ENCODE peak calls at places on chromosome 19, in five cellular contexts. T is heart right ventricle, N is fibroblast of lung, A is H7, Q is NT2/D1. X is an unnamed sample.

GRCh38 chr19:14328406-14328805 is 52.8 kb upstream of the ADGRE5 start:
- DNase-seq in N (no peak), T (no peak), Q (no peak), A (no peak), X (no peak)

GRCh38 chr19:45090034-45090433 is 2.9 kb upstream of the PPP1R37 start:
- DNase-seq in A (peak; percentile 76), Q (no peak), T (no peak), N (no peak), X (no peak)

GRCh38 chr19:38711726-38712153 is 32.5 kb downstream of the CAPN12 start:
- DNase-seq in A (no peak), T (no peak), N (peak; percentile 95), Q (no peak), X (no peak)

GRCh38 chr19:58317481-58318072 is 9.2 kb upstream of the ZSCAN22 start:
- DNase-seq in N (peak; percentile 66), Q (no peak), T (no peak), A (no peak), X (no peak)

GRCh38 chr19:42528354-42529247 is at the start of gene CEACAM1:
- DNase-seq in T (peak; percentile 51), A (no peak), N (no peak), Q (no peak), X (no peak)

GRCh38 chr19:19434483-19435045 is 29.1 kb downstream of the GATAD2A start:
- DNase-seq in T (peak; percentile 66), N (peak; percentile 59), A (no peak), Q (no peak), X (no peak)

GRCh38 chr19:35845215-35846037 is 6.9 kb downstream of the NPHS1 start:
- DNase-seq in N (no peak), T (no peak), Q (no peak), A (peak; percentile 89), X (peak; percentile 75)

GRCh38 chr19:590396-590745 is 690 bp downstream of the HCN2 start:
- DNase-seq in A (peak; percentile 74), Q (no peak), T (no peak), N (peak; percentile 30), X (no peak)

GRCh38 chr19:34313188-34313587 is 51.8 kb upstream of the GPI start:
- DNase-seq in T (peak; percentile 25), N (peak; percentile 52), A (no peak), Q (no peak), X (no peak)

GRCh38 chr19:35038623-35039512 is 2.7 kb upstream of the HPN start:
- DNase-seq in A (no peak), Q (no peak), N (peak; percentile 34), T (no peak), X (no peak)

GRCh38 chr19:38786572-38787265 is 2.3 kb upstream of the LGALS7B start:
- DNase-seq in T (no peak), Q (no peak), A (no peak), N (no peak), X (no peak)

GRCh38 chr19:58054792-58055482 is 4.1 kb upstream of the ZNF135 start:
- DNase-seq in A (peak; percentile 81), T (peak; percentile 61), Q (no peak), N (peak; percentile 54), X (no peak)

GRCh38 chr19:32104465-32105235 is 240.8 kb upstream of the ZNF507 start:
- DNase-seq in T (no peak), A (no peak), Q (no peak), N (peak; percentile 32), X (peak; percentile 91)

GRCh38 chr19:7897289-7897688 is 6.4 kb upstream of the MAP2K7 start:
- DNase-seq in T (no peak), A (no peak), Q (no peak), N (no peak), X (no peak)

GRCh38 chr19:19627716-19628498 is at the start of gene LPAR2:
- DNase-seq in T (no peak), N (no peak), A (peak; percentile 100), Q (no peak), X (no peak)

GRCh38 chr19:32224371-32225244 is 120.8 kb upstream of the ZNF507 start:
- DNase-seq in N (peak; percentile 42), A (peak; percentile 94), Q (peak; percentile 30), T (peak; percentile 37), X (peak; percentile 77)

GRCh38 chr19:277131-277530 is 14.1 kb downstream of the PLPP2 start:
- DNase-seq in T (no peak), A (peak; percentile 55), Q (no peak), N (no peak), X (no peak)

GRCh38 chr19:57769345-57770131 is at the start of gene ZNF586:
- DNase-seq in N (peak; percentile 93), T (peak; percentile 91), Q (peak; percentile 85), A (peak; percentile 96), X (no peak)

GRCh38 chr19:33267706-33268105 is 34.6 kb downstream of the CEBPA start:
- DNase-seq in A (no peak), N (no peak), T (no peak), Q (no peak), X (no peak)

GRCh38 chr19:7789447-7789846 is 26.4 kb downstream of the CLEC4M start:
- DNase-seq in A (peak; percentile 95), Q (no peak), N (no peak), T (no peak), X (no peak)

GRCh38 chr19:48121909-48122371 is 11.3 kb upstream of the PLA2G4C start:
- DNase-seq in N (no peak), A (no peak), Q (no peak), T (no peak), X (no peak)

GRCh38 chr19:19873381-19873780 is 7.7 kb downstream of the ZNF253 start:
- DNase-seq in T (no peak), Q (no peak), N (no peak), A (no peak), X (no peak)

GRCh38 chr19:21023901-21024300 is 3.4 kb downstream of the ZNF430 start:
- DNase-seq in A (peak; percentile 4), N (peak; percentile 14), Q (no peak), T (no peak), X (no peak)

GRCh38 chr19:4555657-4556561 is 3.6 kb downstream of the SEMA6B start:
- DNase-seq in A (peak; percentile 95), T (no peak), N (no peak), Q (no peak), X (peak; percentile 57)

GRCh38 chr19:43315851-43316250 is 37.6 kb upstream of the CD177 start:
- DNase-seq in N (no peak), T (no peak), Q (no peak), A (no peak), X (no peak)

GRCh38 chr19:19657397-19657783 is 6.1 kb downstream of the ATP13A1 start:
- DNase-seq in N (no peak), A (peak; percentile 15), T (no peak), Q (no peak), X (no peak)

GRCh38 chr19:45782820-45783785 is 813 bp upstream of the DMPK start:
- DNase-seq in T (peak; percentile 84), Q (no peak), A (peak; percentile 79), N (peak; percentile 75), X (no peak)

GRCh38 chr19:45693168-45693788 is 812 bp downstream of the QPCTL start:
- DNase-seq in N (peak; percentile 66), Q (no peak), T (peak; percentile 83), A (peak; percentile 91), X (peak; percentile 73)

GRCh38 chr19:799076-799881 is 2.0 kb downstream of the PTBP1 start:
- DNase-seq in N (peak; percentile 61), T (no peak), Q (no peak), A (peak; percentile 86), X (peak; percentile 30)

GRCh38 chr19:57406516-57407123 is 4.3 kb upstream of the ZNF17 start:
- DNase-seq in T (peak; percentile 56), N (peak; percentile 62), A (peak; percentile 88), Q (peak; percentile 47), X (peak; percentile 76)

GRCh38 chr19:5595129-5595528 is 27.4 kb upstream of the TINCR start:
- DNase-seq in N (no peak), A (no peak), Q (no peak), T (no peak), X (no peak)

GRCh38 chr19:13965926-13966683 is 13.8 kb downstream of the DCAF15 start:
- DNase-seq in N (no peak), Q (no peak), A (no peak), T (no peak), X (no peak)

GRCh38 chr19:51931921-51932320 is 4.6 kb downstream of the ZNF613 start:
- DNase-seq in N (no peak), T (no peak), A (no peak), Q (no peak), X (no peak)

GRCh38 chr19:33175886-33176669 is 18.1 kb upstream of the LRP3 start:
- DNase-seq in N (peak; percentile 33), Q (no peak), A (peak; percentile 79), T (no peak), X (peak; percentile 27)

GRCh38 chr19:37718357-37718756 is 1.2 kb downstream of the ZNF607 start:
- DNase-seq in T (no peak), N (no peak), Q (no peak), A (peak; percentile 51), X (no peak)

GRCh38 chr19:32719611-32720059 is at the start of gene TDRD12:
- DNase-seq in Q (peak; percentile 84), A (peak; percentile 84), N (no peak), T (no peak), X (no peak)

GRCh38 chr19:8655340-8655709 is 24.9 kb downstream of the NFILZ start:
- DNase-seq in A (peak; percentile 54), N (no peak), T (no peak), Q (no peak), X (no peak)

GRCh38 chr19:10776900-10777650 is 58.9 kb downstream of the TMED1 start:
- DNase-seq in N (no peak), Q (no peak), A (no peak), T (no peak), X (no peak)
- H3K4me3 ChIP-seq in N (no peak overlapping the region), Q (no peak overlapping the region), A (no peak overlapping the region), T (no peak overlapping the region), X (no peak overlapping the region)

GRCh38 chr19:2054763-2055162 is 3.7 kb upstream of the MKNK2 start:
- DNase-seq in N (no peak), Q (no peak), T (no peak), A (no peak), X (no peak)

GRCh38 chr19:2057484-2058469 is 6.7 kb upstream of the MKNK2 start:
- DNase-seq in T (no peak), Q (no peak), A (no peak), N (no peak), X (no peak)

GRCh38 chr19:2053601-2054389 is 2.8 kb upstream of the MKNK2 start:
- DNase-seq in A (peak; percentile 23), T (peak; percentile 76), N (peak; percentile 96), Q (no peak), X (no peak)

GRCh38 chr19:2056810-2057192 is 5.8 kb upstream of the MKNK2 start:
- DNase-seq in N (no peak), Q (no peak), T (no peak), A (no peak), X (no peak)

GRCh38 chr19:2055871-2056809 is 5.1 kb upstream of the MKNK2 start:
- DNase-seq in T (peak; percentile 78), N (peak; percentile 87), Q (no peak), A (no peak), X (no peak)
- H3K4me3 ChIP-seq in T (peak overlapping the region; percentile 36), N (no peak overlapping the region), Q (no peak overlapping the region), A (peak overlapping the region; percentile 8), X (no peak overlapping the region)

GRCh38 chr19:55253842-55254624 is 4.8 kb downstream of the PPP6R1 start:
- DNase-seq in Q (no peak), N (no peak), A (peak; percentile 64), T (no peak), X (no peak)
- H3K4me3 ChIP-seq in Q (no peak overlapping the region), N (no peak overlapping the region), A (no peak overlapping the region), T (peak overlapping the region; percentile 39), X (no peak overlapping the region)

GRCh38 chr19:17846146-17846545 is 1.6 kb downstream of the JAK3 start:
- DNase-seq in N (no peak), Q (no peak), A (no peak), T (no peak), X (no peak)
- H3K4me3 ChIP-seq in N (no peak overlapping the region), Q (no peak overlapping the region), A (no peak overlapping the region), T (no peak overlapping the region), X (no peak overlapping the region)